ENCODE peak calls at places on chromosome 2, in six cellular contexts. One of them, this sample, is unnamed.

GRCh38 chr2:141329949-141330348 is 800.9 kb downstream of the LRP1B start:
- DNase-seq in caudate nucleus: no peak
- DNase-seq in Peyer's patch: no peak
- DNase-seq in NCI-H774: no peak
- DNase-seq in stimulated activated CD4-positive, alpha-beta T cell treated with anti-CD3 and anti-CD28 coated beads, Interleukin-15, amount 100 ng/mL, for 24 hours: no peak
- DNase-seq in Kasumi-1: no peak
- DNase-seq in this sample: no peak

GRCh38 chr2:181306785-181307184 is 150.4 kb upstream of the ITGA4 start:
- DNase-seq in caudate nucleus: no peak
- DNase-seq in Peyer's patch: no peak
- DNase-seq in NCI-H774: no peak
- DNase-seq in stimulated activated CD4-positive, alpha-beta T cell treated with anti-CD3 and anti-CD28 coated beads, Interleukin-15, amount 100 ng/mL, for 24 hours: no peak
- DNase-seq in Kasumi-1: peak
- DNase-seq in this sample: no peak

GRCh38 chr2:127536707-127537106 is 1.2 kb downstream of the MYO7B start:
- DNase-seq in caudate nucleus: no peak
- DNase-seq in Peyer's patch: no peak
- DNase-seq in NCI-H774: no peak
- DNase-seq in stimulated activated CD4-positive, alpha-beta T cell treated with anti-CD3 and anti-CD28 coated beads, Interleukin-15, amount 100 ng/mL, for 24 hours: no peak
- DNase-seq in Kasumi-1: no peak
- DNase-seq in this sample: no peak

GRCh38 chr2:20654414-20654813 is 3.5 kb upstream of the HS1BP3 start:
- DNase-seq in caudate nucleus: no peak
- DNase-seq in Peyer's patch: no peak
- DNase-seq in NCI-H774: no peak
- DNase-seq in stimulated activated CD4-positive, alpha-beta T cell treated with anti-CD3 and anti-CD28 coated beads, Interleukin-15, amount 100 ng/mL, for 24 hours: no peak
- DNase-seq in Kasumi-1: no peak
- DNase-seq in this sample: no peak

GRCh38 chr2:46601328-46601963 is 122.1 kb downstream of the TMEM247 start:
- DNase-seq in caudate nucleus: no peak
- DNase-seq in Peyer's patch: no peak
- DNase-seq in NCI-H774: no peak
- DNase-seq in stimulated activated CD4-positive, alpha-beta T cell treated with anti-CD3 and anti-CD28 coated beads, Interleukin-15, amount 100 ng/mL, for 24 hours: no peak
- DNase-seq in Kasumi-1: peak
- DNase-seq in this sample: no peak

GRCh38 chr2:72129676-72130340 is 17.9 kb downstream of the CYP26B1 start:
- DNase-seq in caudate nucleus: no peak
- DNase-seq in Peyer's patch: no peak
- DNase-seq in NCI-H774: no peak
- DNase-seq in stimulated activated CD4-positive, alpha-beta T cell treated with anti-CD3 and anti-CD28 coated beads, Interleukin-15, amount 100 ng/mL, for 24 hours: no peak
- DNase-seq in Kasumi-1: no peak
- DNase-seq in this sample: peak

GRCh38 chr2:96409543-96410184 is 74.1 kb downstream of the NCAPH start:
- DNase-seq in caudate nucleus: peak
- DNase-seq in Peyer's patch: no peak
- DNase-seq in NCI-H774: no peak
- DNase-seq in stimulated activated CD4-positive, alpha-beta T cell treated with anti-CD3 and anti-CD28 coated beads, Interleukin-15, amount 100 ng/mL, for 24 hours: no peak
- DNase-seq in Kasumi-1: no peak
- DNase-seq in this sample: no peak

GRCh38 chr2:176642074-176642473 is 372.8 kb downstream of the MTX2 start:
- DNase-seq in caudate nucleus: no peak
- DNase-seq in Peyer's patch: no peak
- DNase-seq in NCI-H774: no peak
- DNase-seq in stimulated activated CD4-positive, alpha-beta T cell treated with anti-CD3 and anti-CD28 coated beads, Interleukin-15, amount 100 ng/mL, for 24 hours: no peak
- DNase-seq in Kasumi-1: no peak
- DNase-seq in this sample: no peak

GRCh38 chr2:218852911-218853667 is 6.5 kb upstream of the WNT6 start:
- DNase-seq in caudate nucleus: peak
- DNase-seq in Peyer's patch: peak
- DNase-seq in NCI-H774: peak
- DNase-seq in stimulated activated CD4-positive, alpha-beta T cell treated with anti-CD3 and anti-CD28 coated beads, Interleukin-15, amount 100 ng/mL, for 24 hours: peak
- DNase-seq in Kasumi-1: peak
- DNase-seq in this sample: peak

GRCh38 chr2:173996766-173997165 is 31.6 kb upstream of the SP3 start:
- DNase-seq in caudate nucleus: no peak
- DNase-seq in Peyer's patch: no peak
- DNase-seq in NCI-H774: no peak
- DNase-seq in stimulated activated CD4-positive, alpha-beta T cell treated with anti-CD3 and anti-CD28 coated beads, Interleukin-15, amount 100 ng/mL, for 24 hours: no peak
- DNase-seq in Kasumi-1: no peak
- DNase-seq in this sample: no peak

GRCh38 chr2:229691631-229692030 is 22.7 kb downstream of the DNER start:
- DNase-seq in caudate nucleus: no peak
- DNase-seq in Peyer's patch: no peak
- DNase-seq in NCI-H774: no peak
- DNase-seq in stimulated activated CD4-positive, alpha-beta T cell treated with anti-CD3 and anti-CD28 coated beads, Interleukin-15, amount 100 ng/mL, for 24 hours: no peak
- DNase-seq in Kasumi-1: no peak
- DNase-seq in this sample: no peak

GRCh38 chr2:48905696-48906095 is 150.2 kb upstream of the LHCGR start:
- DNase-seq in caudate nucleus: no peak
- DNase-seq in Peyer's patch: no peak
- DNase-seq in NCI-H774: no peak
- DNase-seq in stimulated activated CD4-positive, alpha-beta T cell treated with anti-CD3 and anti-CD28 coated beads, Interleukin-15, amount 100 ng/mL, for 24 hours: no peak
- DNase-seq in Kasumi-1: peak
- DNase-seq in this sample: no peak

GRCh38 chr2:127231130-127231865 is 11.2 kb upstream of the CYP27C1 start:
- DNase-seq in caudate nucleus: no peak
- DNase-seq in Peyer's patch: no peak
- DNase-seq in NCI-H774: no peak
- DNase-seq in stimulated activated CD4-positive, alpha-beta T cell treated with anti-CD3 and anti-CD28 coated beads, Interleukin-15, amount 100 ng/mL, for 24 hours: no peak
- DNase-seq in Kasumi-1: no peak
- DNase-seq in this sample: no peak

GRCh38 chr2:99201959-99202678 is 21.1 kb downstream of the MRPL30 start:
- DNase-seq in caudate nucleus: no peak
- DNase-seq in Peyer's patch: no peak
- DNase-seq in NCI-H774: no peak
- DNase-seq in stimulated activated CD4-positive, alpha-beta T cell treated with anti-CD3 and anti-CD28 coated beads, Interleukin-15, amount 100 ng/mL, for 24 hours: no peak
- DNase-seq in Kasumi-1: peak
- DNase-seq in this sample: no peak